ENCODE peak calls at places on chromosomes 4 and X, in six cellular contexts. U, H, A, I, S and M are unnamed samples.

GRCh38 chrX:49041683-49042529 is 1.3 kb downstream of the TFE3 start:
- DNase-seq in H (peak; percentile 49), U (peak; percentile 30), S (peak; percentile 39), I (no peak), A (peak; percentile 13), M (peak; percentile 68)

GRCh38 chr4:124262211-124263179 is 450.0 kb downstream of the ANKRD50 start:
- DNase-seq in H (peak; percentile 80), S (peak; percentile 95), I (peak; percentile 42), A (peak; percentile 73), U (peak; percentile 90), M (peak; percentile 91)

GRCh38 chrX:132044953-132045352 is 21.9 kb downstream of the STK26 start:
- DNase-seq in I (no peak), A (no peak), U (no peak), S (peak; percentile 1), H (no peak), M (peak; percentile 40)

GRCh38 chrX:47316276-47317025 is 53.9 kb upstream of the ZNF157 start:
- DNase-seq in A (peak; percentile 1), U (peak; percentile 26), H (no peak), S (peak; percentile 18), I (no peak), M (no peak)

GRCh38 chr4:29075366-29075765 is 1644.8 kb upstream of the PCDH7 start:
- DNase-seq in H (no peak), S (no peak), A (no peak), I (no peak), U (no peak), M (no peak)

GRCh38 chrX:13055486-13055885 is 11.1 kb upstream of the FAM9C start:
- DNase-seq in A (peak; percentile 67), I (no peak), U (no peak), S (no peak), H (no peak), M (no peak)

GRCh38 chr4:74570095-74570494 is 125.2 kb downstream of the AREG start:
- DNase-seq in A (no peak), S (no peak), I (no peak), U (no peak), H (no peak), M (no peak)

GRCh38 chr4:137648531-137648930 is 116.2 kb upstream of the PCDH18 start:
- DNase-seq in U (no peak), H (no peak), S (no peak), I (no peak), A (no peak), M (no peak)

GRCh38 chr4:77201343-77201742 is 44.3 kb downstream of the CCNG2 start:
- DNase-seq in A (no peak), H (peak; percentile 16), U (peak; percentile 4), S (no peak), I (no peak), M (peak; percentile 45)

GRCh38 chr4:63085091-63085490 is 1324.2 kb downstream of the TECRL start:
- DNase-seq in U (no peak), I (no peak), H (no peak), S (no peak), A (no peak), M (no peak)

GRCh38 chr4:133513891-133514290 is 364.8 kb downstream of the PCDH10 start:
- DNase-seq in I (no peak), U (no peak), H (no peak), S (peak; percentile 2), A (no peak), M (no peak)

GRCh38 chrX:9182041-9182440 is 148.1 kb upstream of the FAM9B start:
- DNase-seq in I (no peak), U (no peak), A (no peak), H (no peak), S (no peak), M (peak; percentile 39)

GRCh38 chrX:75673468-75673867 is 111.6 kb downstream of the MAGEE2 start:
- DNase-seq in U (no peak), I (peak; percentile 58), H (no peak), A (no peak), S (no peak), M (no peak)

GRCh38 chr4:1945912-1946311 is 62.9 kb downstream of the NELFA start:
- DNase-seq in I (no peak), A (no peak), U (no peak), S (no peak), H (no peak), M (no peak)

GRCh38 chr4:112896326-112896892 is 153.0 kb upstream of the ANK2 start:
- DNase-seq in S (no peak), I (no peak), H (no peak), A (no peak), U (no peak), M (no peak)

GRCh38 chrX:78092296-78092695 is 11.8 kb upstream of the PGK1 start:
- DNase-seq in I (no peak), S (peak; percentile 69), A (peak; percentile 55), H (peak; percentile 40), U (peak; percentile 62), M (peak; percentile 61)

GRCh38 chr4:159764343-159764952 is 661.6 kb downstream of the RAPGEF2 start:
- DNase-seq in H (no peak), I (no peak), U (peak; percentile 85), S (peak; percentile 68), A (peak; percentile 50), M (peak; percentile 35)

GRCh38 chr4:148914734-148915133 is 472.5 kb upstream of the NR3C2 start:
- DNase-seq in A (no peak), U (no peak), H (no peak), I (no peak), S (no peak), M (no peak)

GRCh38 chr4:10114607-10115006 is 2.0 kb downstream of the WDR1 start:
- DNase-seq in S (no peak), A (no peak), I (no peak), U (no peak), H (no peak), M (no peak)

GRCh38 chr4:109079731-109080130 is 222.7 kb downstream of the COL25A1 start:
- DNase-seq in S (no peak), A (no peak), H (no peak), U (peak; percentile 33), I (no peak), M (peak; percentile 22)

GRCh38 chr4:16129336-16129735 is 45.5 kb upstream of the PROM1 start:
- DNase-seq in I (no peak), H (no peak), U (no peak), S (no peak), A (no peak), M (no peak)

GRCh38 chrX:9378980-9379696 is 85.7 kb upstream of the TBL1X start:
- DNase-seq in U (no peak), S (peak; percentile 56), H (peak; percentile 12), A (no peak), I (no peak), M (peak; percentile 75)

GRCh38 chr4:7170012-7170411 is 22.3 kb upstream of the SORCS2 start:
- DNase-seq in S (no peak), I (peak; percentile 4), H (no peak), U (no peak), A (no peak), M (no peak)

GRCh38 chr4:16227462-16227868 is 1.2 kb upstream of the TAPT1 start:
- DNase-seq in S (peak; percentile 35), A (peak; percentile 24), I (peak; percentile 46), U (peak; percentile 33), H (no peak), M (peak; percentile 49)

GRCh38 chr4:55742655-55743191 is 76.9 kb upstream of the EXOC1L start:
- DNase-seq in A (no peak), H (no peak), S (peak; percentile 29), I (no peak), U (peak; percentile 45), M (peak; percentile 46)

GRCh38 chrX:9341305-9342201 is 123.3 kb upstream of the TBL1X start:
- DNase-seq in S (peak; percentile 54), U (peak; percentile 55), H (no peak), A (peak; percentile 86), I (peak; percentile 84), M (peak; percentile 65)

GRCh38 chrX:52979993-52980392 is 21.7 kb upstream of the FAM156A start:
- DNase-seq in U (no peak), S (no peak), I (no peak), H (no peak), A (no peak), M (no peak)

GRCh38 chr4:140672366-140672765 is 83.8 kb downstream of the TBC1D9 start:
- DNase-seq in I (no peak), S (no peak), U (no peak), H (no peak), A (no peak), M (no peak)
- H3K4me3 ChIP-seq in I (no peak overlapping the region), S (no peak overlapping the region), U (no peak overlapping the region), H (no peak overlapping the region), A (no peak overlapping the region), M (no peak overlapping the region)

GRCh38 chrX:110420771-110421498 is 62.3 kb downstream of the RTL9 start:
- DNase-seq in H (no peak), A (peak; percentile 18), U (no peak), S (no peak), I (no peak), M (peak; percentile 31)

GRCh38 chrX:110415440-110416167 is 57.0 kb downstream of the RTL9 start:
- DNase-seq in U (peak; percentile 65), I (no peak), H (no peak), S (no peak), A (no peak), M (peak; percentile 83)

GRCh38 chrX:110418857-110419249 is 60.2 kb downstream of the RTL9 start:
- DNase-seq in I (no peak), S (peak; percentile 55), H (peak; percentile 62), A (no peak), U (peak; percentile 64), M (peak; percentile 83)

GRCh38 chrX:110417128-110417527 is 58.5 kb downstream of the RTL9 start:
- DNase-seq in I (no peak), U (no peak), S (no peak), A (no peak), H (no peak), M (no peak)

GRCh38 chrX:110418220-110418856 is 59.7 kb downstream of the RTL9 start:
- DNase-seq in H (peak; percentile 69), S (peak; percentile 79), U (peak; percentile 71), A (no peak), I (peak; percentile 45), M (peak; percentile 81)
- H3K4me3 ChIP-seq in H (no peak overlapping the region), S (no peak overlapping the region), U (no peak overlapping the region), A (no peak overlapping the region), I (no peak overlapping the region), M (no peak overlapping the region)

DNA sequence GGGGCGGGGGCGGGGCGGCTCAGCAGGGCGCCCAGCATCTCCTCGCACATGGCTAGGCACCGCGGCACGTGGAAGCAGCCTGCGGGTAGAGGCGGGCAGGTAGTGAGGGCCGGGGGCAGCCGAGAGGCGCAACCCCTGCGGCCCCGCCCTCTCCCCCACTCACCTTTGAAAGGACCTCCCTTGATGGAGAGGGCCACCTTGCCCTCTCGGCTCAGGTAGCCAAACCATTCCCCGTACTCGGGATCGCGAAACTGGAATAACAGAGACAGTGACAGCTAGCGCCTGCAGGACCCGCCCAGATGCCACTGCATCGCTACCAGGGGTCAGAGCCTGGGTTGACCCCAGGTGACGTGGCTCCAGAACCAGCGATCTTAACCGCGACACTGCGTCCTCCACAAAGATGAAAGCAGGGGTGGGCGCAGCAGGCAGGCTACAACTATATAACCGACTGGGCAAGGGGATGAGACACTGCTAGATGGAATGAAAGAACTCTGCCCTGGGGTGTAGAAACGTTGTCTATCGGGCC is 552 bp upstream of the NAA10 start:
- DNase-seq in U (no peak), A (no peak), S (no peak), H (no peak), I (no peak), M (no peak)
- H3K4me3 ChIP-seq in U (peak overlapping the region; percentile 30), A (peak overlapping the region; percentile 59), S (peak overlapping the region; percentile 40), H (peak overlapping the region; percentile 45), I (peak overlapping the region; percentile 32), M (peak overlapping the region; percentile 37)

DNA sequence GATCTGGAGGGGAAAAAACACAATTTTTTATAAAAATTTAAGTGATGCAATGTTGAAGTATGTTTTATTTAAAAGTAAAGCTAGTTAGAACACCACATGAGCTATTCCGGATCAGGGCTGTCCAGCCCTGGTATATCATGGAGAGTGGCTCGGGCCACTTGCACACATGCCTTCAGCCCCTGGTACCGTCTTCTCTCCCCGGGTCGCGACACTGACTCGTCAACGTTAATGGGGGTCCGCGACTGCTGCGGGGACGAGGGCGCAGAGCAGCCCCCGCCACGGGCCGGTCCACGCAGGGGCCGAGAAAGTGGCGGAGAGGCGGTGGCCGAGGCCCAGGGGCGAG is 204.7 kb downstream of the TENM3 start:
- DNase-seq in I (no peak), S (no peak), H (peak; percentile 5), U (no peak), A (no peak), M (no peak)
- H3K4me3 ChIP-seq in I (peak overlapping the region; percentile 47), S (peak overlapping the region; percentile 63), H (peak overlapping the region; percentile 61), U (peak overlapping the region; percentile 56), A (no peak overlapping the region), M (peak overlapping the region; percentile 64)